ENCODE peak calls at places on chromosomes 1 and 21, in five cellular contexts. Q, C, A, B and G are unnamed samples.
A peak's percentile ranks its signal among the peaks of the same experiment; 100 is the strongest.

GRCh38 chr1:26915204-26915842 is 1.5 kb upstream of the NR0B2 start:
- DNase-seq in Q (peak; percentile 69), C (peak; percentile 69), A (no peak), B (no peak), G (no peak)

GRCh38 chr1:223319913-223320600 is 43.9 kb downstream of the SUSD4 start:
- DNase-seq in Q (no peak), C (no peak), A (no peak), B (no peak), G (no peak)

GRCh38 chr1:77230051-77230450 is 10.8 kb upstream of the PIGK start:
- DNase-seq in Q (no peak), C (no peak), A (no peak), B (peak; percentile 19), G (no peak)

GRCh38 chr1:193850745-193851144 is 664.3 kb upstream of the B3GALT2 start:
- DNase-seq in Q (no peak), C (no peak), A (no peak), B (no peak), G (no peak)

GRCh38 chr1:240258910-240259309 is 167.2 kb downstream of the FMN2 start:
- DNase-seq in Q (no peak), C (no peak), A (peak; percentile 14), B (no peak), G (no peak)

GRCh38 chr1:244089561-244089960 is 38.5 kb downstream of the ZBTB18 start:
- DNase-seq in Q (no peak), C (no peak), A (no peak), B (no peak), G (no peak)

GRCh38 chr1:237779356-237779755 is 111.4 kb downstream of the ZP4 start:
- DNase-seq in Q (no peak), C (no peak), A (no peak), B (no peak), G (no peak)

GRCh38 chr1:228407118-228408040 is 744 bp upstream of the TRIM11 start:
- DNase-seq in Q (no peak), C (no peak), A (no peak), B (no peak), G (no peak)

GRCh38 chr1:225819346-225820192 is 9.6 kb downstream of the EPHX1 start:
- DNase-seq in Q (no peak), C (no peak), A (no peak), B (no peak), G (peak; percentile 74)

GRCh38 chr1:10909697-10910489 is 102.6 kb upstream of the TARDBP start:
- DNase-seq in Q (peak; percentile 77), C (peak; percentile 80), A (no peak), B (peak; percentile 45), G (no peak)

GRCh38 chr1:119275930-119276215 is 92.7 kb upstream of the HAO2 start:
- DNase-seq in Q (no peak), C (no peak), A (no peak), B (no peak), G (no peak)

GRCh38 chr1:33295023-33295422 is 25.9 kb downstream of the A3GALT2 start:
- DNase-seq in Q (no peak), C (peak; percentile 52), A (no peak), B (no peak), G (no peak)

GRCh38 chr1:117268926-117269378 is 58.2 kb upstream of the VTCN1 start:
- DNase-seq in Q (no peak), C (no peak), A (no peak), B (no peak), G (no peak)

GRCh38 chr1:58251415-58252073 is 295.0 kb downstream of the OMA1 start:
- DNase-seq in Q (no peak), C (no peak), A (no peak), B (no peak), G (no peak)

GRCh38 chr1:201309420-201309819 is 26.1 kb downstream of the PKP1 start:
- DNase-seq in Q (peak; percentile 55), C (peak; percentile 92), A (peak; percentile 90), B (peak; percentile 62), G (no peak)

GRCh38 chr1:24384251-24385090 is 29.1 kb downstream of the STPG1 start:
- DNase-seq in Q (peak; percentile 48), C (no peak), A (no peak), B (no peak), G (peak; percentile 69)

GRCh38 chr1:184028854-184029623 is 8.5 kb downstream of the COLGALT2 start:
- DNase-seq in Q (no peak), C (peak; percentile 66), A (no peak), B (no peak), G (no peak)

GRCh38 chr1:52657702-52658101 is 24.7 kb downstream of the SHISAL2A start:
- DNase-seq in Q (no peak), C (no peak), A (no peak), B (no peak), G (no peak)

GRCh38 chr1:7703321-7704213 is 67.5 kb upstream of the VAMP3 start:
- DNase-seq in Q (no peak), C (no peak), A (no peak), B (no peak), G (no peak)

GRCh38 chr1:156750191-156750931 is 1.1 kb downstream of the HDGF start:
- DNase-seq in Q (peak; percentile 34), C (no peak), A (no peak), B (peak; percentile 22), G (peak; percentile 93)

GRCh38 chr1:41380979-41381690 is 19.9 kb downstream of the FOXO6 start:
- DNase-seq in Q (peak; percentile 69), C (peak; percentile 81), A (no peak), B (no peak), G (no peak)

GRCh38 chr21:45011911-45012660 is 62.3 kb upstream of the ADARB1 start:
- DNase-seq in Q (no peak), C (peak; percentile 61), A (no peak), B (peak; percentile 38), G (no peak)

GRCh38 chr1:4093856-4094565 is 193.9 kb upstream of the C1orf174 start:
- DNase-seq in Q (no peak), C (no peak), A (no peak), B (no peak), G (no peak)

GRCh38 chr1:20439282-20439681 is 46.7 kb downstream of the CAMK2N1 start:
- DNase-seq in Q (no peak), C (no peak), A (no peak), B (peak; percentile 17), G (no peak)

GRCh38 chr1:180527270-180527669 is 24.9 kb upstream of the ACBD6 start:
- DNase-seq in Q (no peak), C (no peak), A (no peak), B (peak; percentile 36), G (no peak)

GRCh38 chr1:17525065-17525464 is 14.4 kb upstream of the ARHGEF10L start:
- DNase-seq in Q (no peak), C (peak; percentile 31), A (no peak), B (no peak), G (no peak)

GRCh38 chr1:19814681-19815503 is at the start of gene RNF186:
- DNase-seq in Q (peak; percentile 90), C (peak; percentile 58), A (no peak), B (no peak), G (no peak)

GRCh38 chr1:198007687-198008627 is 90.8 kb downstream of the LHX9 start:
- DNase-seq in Q (no peak), C (no peak), A (no peak), B (no peak), G (no peak)

GRCh38 chr1:59083946-59084865 is 212.7 kb upstream of the FGGY start:
- DNase-seq in Q (no peak), C (no peak), A (no peak), B (no peak), G (no peak)

GRCh38 chr1:30755746-30756145 is 1.8 kb downstream of the LAPTM5 start:
- DNase-seq in Q (no peak), C (no peak), A (no peak), B (no peak), G (no peak)

GRCh38 chr1:245679796-245680195 is 525.0 kb downstream of the KIF26B start:
- DNase-seq in Q (no peak), C (no peak), A (no peak), B (no peak), G (peak; percentile 67)

GRCh38 chr21:39137248-39138186 is 45.7 kb downstream of the PSMG1 start:
- DNase-seq in Q (no peak), C (no peak), A (no peak), B (peak; percentile 56), G (no peak)
- TF ChIP-seq CTCF in Q (no peak), C (no peak), A (no peak), B (no peak), G (no peak)

DNA sequence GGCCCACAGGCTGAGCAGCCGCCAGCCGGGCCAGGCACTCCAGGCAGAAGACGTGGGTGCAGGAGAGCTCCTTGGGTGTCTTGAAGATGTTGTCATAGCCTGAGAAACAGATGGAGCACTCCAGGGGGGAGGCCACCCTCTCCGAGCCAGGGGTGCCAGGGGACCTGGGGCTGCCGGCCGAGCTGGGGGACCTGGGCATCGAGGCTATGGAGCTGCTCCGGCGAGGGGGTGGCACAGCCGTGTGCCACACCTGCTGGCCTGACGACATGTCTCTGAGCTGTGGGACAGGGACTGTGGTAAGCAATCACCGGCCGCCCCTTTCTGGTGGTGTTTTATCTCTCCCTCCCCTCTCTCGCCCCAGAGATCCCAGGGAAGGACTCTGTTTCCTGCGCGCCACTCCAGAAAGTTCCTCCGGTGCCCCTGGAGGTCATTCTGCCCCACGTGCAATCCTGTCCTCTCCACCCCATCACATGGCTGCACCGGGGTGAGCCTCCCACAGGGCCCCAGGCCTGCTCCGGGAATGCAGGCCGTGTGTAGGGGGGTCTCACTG is 1.7 kb downstream of the RNF223 start:
- DNase-seq in Q (no peak), C (no peak), A (no peak), B (no peak), G (no peak)
- TF ChIP-seq CTCF in Q (no peak), C (no peak), A (no peak), B (no peak), G (no peak)

GRCh38 chr1:248239478-248239877 is 8.3 kb downstream of the OR2M4 start:
- DNase-seq in Q (no peak), C (no peak), A (no peak), B (no peak), G (no peak)

GRCh38 chr1:248243204-248243603 is 12.0 kb downstream of the OR2M4 start:
- DNase-seq in Q (no peak), C (peak; percentile 29), A (no peak), B (peak; percentile 31), G (no peak)
- TF ChIP-seq CTCF in Q (no peak), C (no peak), A (no peak), B (no peak), G (no peak)

DNA sequence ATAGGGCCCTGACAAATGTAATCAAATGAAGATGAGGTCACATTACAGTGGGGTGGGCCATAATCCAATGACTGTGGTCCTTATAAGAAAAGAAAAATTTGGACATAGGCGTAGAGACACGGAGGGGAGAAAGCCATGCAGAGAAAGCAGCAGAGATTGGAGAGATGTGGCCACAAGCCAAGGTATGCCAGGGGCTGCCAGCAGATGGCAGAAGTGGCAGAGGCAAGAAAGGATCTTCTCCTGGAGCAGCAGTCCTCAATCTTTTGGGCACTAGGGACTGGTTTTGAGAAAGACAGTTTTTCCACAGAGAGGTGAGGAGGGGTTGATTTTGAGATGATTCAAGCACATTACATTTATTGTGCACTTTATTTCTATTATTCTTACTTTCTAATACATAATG is 355.1 kb downstream of the NPHP4 start:
- DNase-seq in Q (peak; percentile 26), C (no peak), A (no peak), B (peak; percentile 8), G (peak; percentile 12)
- TF ChIP-seq CTCF in Q (no peak), C (no peak), A (no peak), B (peak; percentile 21), G (no peak)

DNA sequence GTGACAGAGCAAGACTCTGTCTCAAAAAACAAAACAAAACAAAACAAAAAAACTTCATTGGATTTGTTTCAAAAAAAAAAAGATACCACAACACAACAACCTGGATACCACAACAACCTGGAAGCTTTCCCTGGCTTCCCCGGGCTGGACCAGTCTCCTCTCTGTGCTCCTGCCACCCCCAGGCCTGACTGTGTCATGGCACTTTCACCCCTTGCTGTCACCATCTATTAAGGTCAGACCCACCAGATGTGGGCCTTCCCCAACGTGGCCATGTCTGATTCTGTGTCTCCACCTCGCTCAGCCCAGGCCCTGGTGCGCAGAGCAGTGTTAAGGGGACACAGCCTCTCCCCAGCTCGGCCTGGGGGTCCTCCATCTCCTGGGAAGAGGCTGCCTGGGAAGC is 28.3 kb upstream of the ACOT11 start:
- DNase-seq in Q (no peak), C (no peak), A (no peak), B (no peak), G (no peak)
- TF ChIP-seq CTCF in Q (no peak), C (no peak), A (no peak), B (no peak), G (no peak)